ENCODE peak calls at places on chromosomes 5 and 9, in four cellular contexts. R, C, H and J are unnamed samples.

GRCh38 chr9:33415152-33416038 is 13.0 kb upstream of the AQP7 start:
- DNase-seq in H (peak; percentile 3), R (peak; percentile 87), C (peak; percentile 99), J (peak; percentile 88)

GRCh38 chr5:69048233-69048632 is 45.6 kb upstream of the SLC30A5 start:
- DNase-seq in R (peak; percentile 30), C (peak; percentile 7), H (no peak), J (no peak)

GRCh38 chr5:31855527-31855862 is 216.6 kb downstream of the PDZD2 start:
- DNase-seq in R (no peak), C (no peak), H (no peak), J (no peak)

GRCh38 chr9:79447760-79448159 is 124.0 kb upstream of the TLE4 start:
- DNase-seq in R (no peak), C (no peak), H (no peak), J (no peak)

GRCh38 chr9:96383165-96383939 is at the start of gene SLC35D2:
- DNase-seq in H (no peak), R (peak; percentile 69), C (peak; percentile 73), J (peak; percentile 73)

GRCh38 chr9:98187926-98188325 is 4.5 kb downstream of the CORO2A start:
- DNase-seq in H (no peak), R (no peak), C (no peak), J (no peak)

GRCh38 chr5:16808021-16808420 is 128.1 kb downstream of the MYO10 start:
- DNase-seq in R (no peak), C (no peak), H (no peak), J (no peak)

GRCh38 chr5:129664336-129664937 is 83.5 kb upstream of the MINAR2 start:
- DNase-seq in C (peak; percentile 17), H (no peak), R (peak; percentile 27), J (peak; percentile 51)

GRCh38 chr9:108761530-108762347 is 94.0 kb downstream of the ACTL7B start:
- DNase-seq in H (no peak), C (peak; percentile 47), R (peak; percentile 65), J (peak; percentile 65)

GRCh38 chr9:35538361-35539234 is 48.7 kb downstream of the RUSC2 start:
- DNase-seq in R (no peak), H (no peak), C (no peak), J (peak; percentile 64)

GRCh38 chr9:132672413-132672690 is 2.1 kb downstream of the GTF3C4 start:
- DNase-seq in C (no peak), R (no peak), H (no peak), J (no peak)

GRCh38 chr5:33261305-33261704 is 179.5 kb upstream of the TARS1 start:
- DNase-seq in H (no peak), C (no peak), R (no peak), J (no peak)

GRCh38 chr5:10563940-10564837 is at the start of gene ANKRD33B:
- DNase-seq in H (no peak), R (peak; percentile 80), C (peak; percentile 9), J (peak; percentile 73)

GRCh38 chr9:33820231-33820745 is 3.3 kb downstream of the UBE2R2 start:
- DNase-seq in R (no peak), C (no peak), H (no peak), J (no peak)

GRCh38 chr5:35899805-35900204 is 38.6 kb downstream of the CAPSL start:
- DNase-seq in C (no peak), R (no peak), H (no peak), J (no peak)

GRCh38 chr5:33939863-33940262 is 3.7 kb downstream of the RXFP3 start:
- DNase-seq in R (no peak), H (no peak), C (no peak), J (no peak)

GRCh38 chr5:83368835-83369234 is 102.7 kb upstream of the VCAN start:
- DNase-seq in C (no peak), H (no peak), R (no peak), J (no peak)

GRCh38 chr9:129336130-129336528 is 158.1 kb upstream of the IER5L start:
- DNase-seq in C (no peak), R (no peak), H (no peak), J (no peak)

GRCh38 chr9:98256632-98257218 is 1.3 kb upstream of the TBC1D2 start:
- DNase-seq in R (peak; percentile 80), H (no peak), C (no peak), J (no peak)

GRCh38 chr5:134188092-134188491 is 11.3 kb upstream of the SKP1 start:
- DNase-seq in R (no peak), C (no peak), H (no peak), J (no peak)

GRCh38 chr9:126386088-126386487 is 59.5 kb downstream of the MVB12B start:
- DNase-seq in H (no peak), C (peak; percentile 37), R (no peak), J (peak; percentile 32)

GRCh38 chr5:73901045-73901444 is 275.0 kb downstream of the ARHGEF28 start:
- DNase-seq in C (no peak), R (no peak), H (no peak), J (no peak)

GRCh38 chr5:368162-369084 is 46.9 kb downstream of the AHRR start:
- DNase-seq in H (peak; percentile 73), C (no peak), R (no peak), J (peak; percentile 8)

GRCh38 chr5:144549580-144549979 is 378.9 kb downstream of the KCTD16 start:
- DNase-seq in R (no peak), C (no peak), H (no peak), J (no peak)

GRCh38 chr5:172051643-172052362 is 45.4 kb upstream of the FBXW11 start:
- DNase-seq in C (no peak), H (no peak), R (peak; percentile 45), J (no peak)

GRCh38 chr5:156444737-156445136 is 117.8 kb downstream of the SGCD start:
- DNase-seq in R (no peak), H (no peak), C (no peak), J (no peak)

GRCh38 chr9:115593587-115594091 is 475.7 kb upstream of the TNC start:
- DNase-seq in H (no peak), C (peak; percentile 4), R (peak; percentile 9), J (no peak)

GRCh38 chr5:178640331-178641045 is 13.6 kb upstream of the CLK4 start:
- DNase-seq in H (no peak), R (no peak), C (no peak), J (no peak)

GRCh38 chr9:98101868-98102273 is 17.2 kb downstream of the TRIM14 start:
- DNase-seq in R (no peak), C (no peak), H (peak; percentile 99), J (no peak)

GRCh38 chr5:125032286-125032685 is 285.8 kb upstream of the ZNF608 start:
- DNase-seq in C (no peak), R (no peak), H (no peak), J (no peak)

GRCh38 chr5:125023673-125024072 is 277.2 kb upstream of the ZNF608 start:
- DNase-seq in C (no peak), H (no peak), R (no peak), J (no peak)

DNA sequence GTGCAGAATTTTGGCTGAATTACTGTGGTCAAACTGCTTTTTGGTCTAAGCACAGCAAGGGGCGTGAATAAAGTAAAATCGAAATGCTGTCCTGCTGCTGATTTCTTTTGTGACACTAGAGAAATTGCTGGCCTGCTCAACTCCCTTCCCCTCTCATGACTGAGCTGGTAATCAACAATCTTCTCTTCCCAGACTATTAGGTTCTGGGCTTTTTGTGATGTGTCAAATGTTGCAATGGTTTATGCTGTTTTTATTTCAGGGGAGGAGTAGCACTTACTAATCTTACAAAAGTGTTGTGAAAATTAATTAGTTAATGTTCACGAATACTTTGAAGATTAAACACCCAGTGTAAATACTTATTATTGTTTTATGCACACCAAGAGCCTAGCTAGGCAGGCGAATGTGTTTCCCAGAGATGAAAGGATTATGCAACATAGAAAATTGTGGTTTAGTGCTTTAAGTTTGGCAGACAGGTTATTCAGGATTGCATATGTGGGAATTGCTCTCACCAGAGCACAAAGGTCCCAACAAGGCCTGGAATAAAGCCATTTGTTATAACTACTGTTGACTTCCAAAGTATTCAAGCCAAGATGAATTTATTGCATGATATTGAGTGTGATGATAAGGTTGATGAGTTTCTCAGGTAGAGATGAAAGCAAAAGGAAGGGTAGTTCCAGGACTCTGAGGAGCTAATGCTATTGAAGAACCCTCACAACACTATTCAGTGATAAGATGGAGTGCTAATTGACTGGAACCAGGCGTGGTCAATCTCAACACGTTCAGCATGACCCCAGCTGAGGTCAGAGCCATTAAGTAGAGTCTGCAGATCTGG is 280.7 kb upstream of the ZNF608 start:
- DNase-seq in C (no peak), H (no peak), R (no peak), J (no peak)
- TF ChIP-seq MAX in C (no peak), H (no peak), R (no peak), J (no peak)

GRCh38 chr9:134768332-134769083 is 112.1 kb upstream of the FCN2 start:
- DNase-seq in R (no peak), H (no peak), C (no peak), J (no peak)
- TF ChIP-seq NR2C2 in R (no peak), H (no peak), C (no peak), J (no peak)

GRCh38 chr5:29161897-29162296 is 2031.6 kb upstream of the CDH6 start:
- DNase-seq in R (no peak), H (no peak), C (no peak), J (no peak)

GRCh38 chr5:29157975-29158374 is 2035.5 kb upstream of the CDH6 start:
- DNase-seq in R (no peak), C (no peak), H (no peak), J (no peak)

GRCh38 chr5:29161399-29161798 is 2032.1 kb upstream of the CDH6 start:
- DNase-seq in H (no peak), R (no peak), C (peak; percentile 7), J (no peak)

GRCh38 chr5:29162297-29162696 is 2031.2 kb upstream of the CDH6 start:
- DNase-seq in C (peak; percentile 3), H (no peak), R (no peak), J (no peak)
- TF ChIP-seq MAX in C (no peak), H (no peak), R (no peak), J (no peak)

DNA sequence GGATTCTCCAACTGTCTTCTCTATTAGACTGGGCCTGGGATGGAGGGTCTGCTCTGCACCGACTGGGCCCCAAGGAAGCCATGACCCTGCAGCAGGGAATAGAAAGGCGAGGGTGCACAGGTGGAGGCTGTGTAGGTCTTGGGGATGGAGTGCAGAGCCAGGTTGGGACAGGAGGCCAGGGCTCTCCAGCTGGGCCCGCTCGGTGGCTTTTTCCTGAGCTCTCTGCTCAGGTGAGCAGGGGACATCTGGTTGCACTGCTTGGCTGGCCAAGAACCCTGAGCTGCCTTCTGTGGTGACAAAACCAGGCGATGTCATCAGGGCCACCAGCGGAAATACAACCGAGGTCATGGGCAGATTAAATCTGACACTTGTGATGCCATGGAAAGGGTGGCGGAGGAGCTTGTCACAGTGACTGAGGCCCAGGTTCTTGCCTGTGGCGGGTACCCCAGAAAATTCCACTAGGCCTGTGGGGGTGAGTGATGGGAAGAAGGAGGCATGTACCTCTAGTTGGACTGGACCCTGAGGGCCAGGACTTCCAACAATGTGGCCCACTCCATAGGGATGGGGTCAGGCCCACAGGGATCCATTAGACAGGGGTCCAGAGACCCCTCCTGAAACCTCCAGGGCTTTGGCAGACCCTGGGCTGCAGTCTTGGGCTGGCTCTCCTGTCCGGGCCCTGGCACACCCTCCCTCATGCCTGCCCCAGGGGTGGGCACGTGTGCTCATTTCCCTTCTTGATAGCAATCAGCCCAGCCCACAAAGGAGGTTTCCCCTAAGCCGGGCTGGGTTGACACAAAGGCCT is 4.4 kb upstream of the IL3 start:
- DNase-seq in R (no peak), H (no peak), C (no peak), J (no peak)
- TF ChIP-seq NR2C2 in R (no peak), H (no peak), C (no peak), J (no peak)